ENCODE peak calls at places on chromosomes 4 and X, in four cellular contexts. One of them, this sample, is unnamed. For H3K4me1, the result is how much of the 10 kb centered on the place peaks cover.

GRCh38 chr4:39637572-39638357 is 900 bp downstream of the SMIM14 start:
- DNase-seq in upper lobe of right lung: peak
- DNase-seq in lower lobe of right lung: peak
- DNase-seq in transverse colon: peak
- DNase-seq in this sample: peak

GRCh38 chr4:93346840-93347239 is 481.7 kb upstream of the ATOH1 start:
- DNase-seq in upper lobe of right lung: no peak
- DNase-seq in lower lobe of right lung: no peak
- DNase-seq in transverse colon: no peak
- DNase-seq in this sample: no peak

GRCh38 chrX:136325377-136325776 is 24.6 kb downstream of the ADGRG4 start:
- DNase-seq in upper lobe of right lung: no peak
- DNase-seq in lower lobe of right lung: no peak
- DNase-seq in transverse colon: no peak
- DNase-seq in this sample: no peak

GRCh38 chr4:122003335-122003734 is 51.5 kb upstream of the TRPC3 start:
- DNase-seq in upper lobe of right lung: no peak
- DNase-seq in lower lobe of right lung: no peak
- DNase-seq in transverse colon: peak
- DNase-seq in this sample: peak

GRCh38 chr4:93693141-93693540 is 135.4 kb upstream of the ATOH1 start:
- DNase-seq in upper lobe of right lung: no peak
- DNase-seq in lower lobe of right lung: no peak
- DNase-seq in transverse colon: no peak
- DNase-seq in this sample: no peak

GRCh38 chr4:20254517-20255250 is 3.0 kb downstream of the SLIT2 start:
- DNase-seq in upper lobe of right lung: peak
- DNase-seq in lower lobe of right lung: peak
- DNase-seq in transverse colon: no peak
- DNase-seq in this sample: no peak

GRCh38 chr4:100288811-100289529 is 98.7 kb upstream of the DDIT4L start:
- DNase-seq in upper lobe of right lung: no peak
- DNase-seq in lower lobe of right lung: no peak
- DNase-seq in transverse colon: no peak
- DNase-seq in this sample: no peak

GRCh38 chr4:86011117-86011516 is 348.7 kb downstream of the MAPK10 start:
- DNase-seq in upper lobe of right lung: no peak
- DNase-seq in lower lobe of right lung: no peak
- DNase-seq in transverse colon: no peak
- DNase-seq in this sample: no peak

GRCh38 chr4:169070071-169070894 is 60.2 kb upstream of the CBR4 start:
- DNase-seq in upper lobe of right lung: no peak
- DNase-seq in lower lobe of right lung: no peak
- DNase-seq in transverse colon: peak
- DNase-seq in this sample: peak

GRCh38 chrX:21645437-21646220 is 12.5 kb downstream of the KLHL34 start:
- DNase-seq in upper lobe of right lung: no peak
- DNase-seq in lower lobe of right lung: no peak
- DNase-seq in transverse colon: no peak
- DNase-seq in this sample: no peak

GRCh38 chr4:123568936-123569335 is 172.3 kb downstream of the SPRY1 start:
- DNase-seq in upper lobe of right lung: no peak
- DNase-seq in lower lobe of right lung: no peak
- DNase-seq in transverse colon: no peak
- DNase-seq in this sample: no peak

GRCh38 chr4:102219143-102219542 is 126.1 kb downstream of the SLC39A8 start:
- DNase-seq in upper lobe of right lung: no peak
- DNase-seq in lower lobe of right lung: no peak
- DNase-seq in transverse colon: no peak
- DNase-seq in this sample: no peak

GRCh38 chr4:1473718-1474117 is 67.5 kb upstream of the NKX1-1 start:
- DNase-seq in upper lobe of right lung: peak
- DNase-seq in lower lobe of right lung: no peak
- DNase-seq in transverse colon: no peak
- DNase-seq in this sample: no peak

GRCh38 chrX:115582871-115583729 is 22.1 kb downstream of the PLS3 start:
- DNase-seq in upper lobe of right lung: peak
- DNase-seq in lower lobe of right lung: peak
- DNase-seq in transverse colon: no peak
- DNase-seq in this sample: no peak

GRCh38 chrX:37684918-37685317 is 673 bp upstream of the XK start:
- DNase-seq in upper lobe of right lung: no peak
- DNase-seq in lower lobe of right lung: no peak
- DNase-seq in transverse colon: no peak
- DNase-seq in this sample: peak

GRCh38 chrX:1427756-1428155 is 25.0 kb downstream of the ASMTL start:
- DNase-seq in upper lobe of right lung: peak
- DNase-seq in lower lobe of right lung: peak
- DNase-seq in transverse colon: no peak
- DNase-seq in this sample: no peak

GRCh38 chrX:9171841-9172240 is 137.9 kb upstream of the FAM9B start:
- DNase-seq in upper lobe of right lung: no peak
- DNase-seq in lower lobe of right lung: no peak
- DNase-seq in transverse colon: no peak
- DNase-seq in this sample: no peak

GRCh38 chr4:103786014-103786413 is 66.2 kb upstream of the TACR3 start:
- DNase-seq in upper lobe of right lung: no peak
- DNase-seq in lower lobe of right lung: no peak
- DNase-seq in transverse colon: no peak
- DNase-seq in this sample: no peak

GRCh38 chr4:153409924-153410501 is 56.1 kb upstream of the TMEM131L start:
- DNase-seq in upper lobe of right lung: no peak
- DNase-seq in lower lobe of right lung: no peak
- DNase-seq in transverse colon: no peak
- DNase-seq in this sample: no peak

GRCh38 chr4:81538712-81539432 is 67.2 kb upstream of the RASGEF1B start:
- DNase-seq in upper lobe of right lung: no peak
- DNase-seq in lower lobe of right lung: no peak
- DNase-seq in transverse colon: no peak
- DNase-seq in this sample: no peak

GRCh38 chr4:184147858-184148799 is 69.5 kb downstream of the ENPP6 start:
- DNase-seq in upper lobe of right lung: no peak
- DNase-seq in lower lobe of right lung: no peak
- DNase-seq in transverse colon: no peak
- DNase-seq in this sample: no peak

GRCh38 chrX:152632445-152633097 is 5.1 kb upstream of the GABRQ start:
- DNase-seq in upper lobe of right lung: no peak
- DNase-seq in lower lobe of right lung: no peak
- DNase-seq in transverse colon: peak
- DNase-seq in this sample: peak

GRCh38 chrX:36035550-36035949 is 116.0 kb downstream of the CFAP47 start:
- DNase-seq in upper lobe of right lung: no peak
- DNase-seq in lower lobe of right lung: no peak
- DNase-seq in transverse colon: no peak
- DNase-seq in this sample: no peak

GRCh38 chr4:53584658-53585057 is 6.6 kb downstream of the LNX1 start:
- DNase-seq in upper lobe of right lung: no peak
- DNase-seq in lower lobe of right lung: no peak
- DNase-seq in transverse colon: no peak
- DNase-seq in this sample: no peak

GRCh38 chr4:168098257-168098717 is 6.0 kb downstream of the ANXA10 start:
- DNase-seq in upper lobe of right lung: no peak
- DNase-seq in lower lobe of right lung: no peak
- DNase-seq in transverse colon: no peak
- DNase-seq in this sample: peak

GRCh38 chrX:2928583-2929434 is at the start of gene ARSD:
- DNase-seq in upper lobe of right lung: peak
- DNase-seq in lower lobe of right lung: peak
- DNase-seq in transverse colon: peak
- DNase-seq in this sample: peak

GRCh38 chr4:52780627-52781354 is 29.6 kb upstream of the ERVMER34-1 start:
- DNase-seq in upper lobe of right lung: no peak
- DNase-seq in lower lobe of right lung: no peak
- DNase-seq in transverse colon: no peak
- DNase-seq in this sample: no peak

GRCh38 chr4:162921178-162921785 is 245.4 kb downstream of the NAF1 start:
- DNase-seq in upper lobe of right lung: no peak
- DNase-seq in lower lobe of right lung: no peak
- DNase-seq in transverse colon: no peak
- DNase-seq in this sample: no peak

GRCh38 chr4:181030961-181031360 is 1212.2 kb upstream of the TENM3 start:
- DNase-seq in upper lobe of right lung: no peak
- DNase-seq in lower lobe of right lung: no peak
- DNase-seq in transverse colon: no peak
- DNase-seq in this sample: no peak

DNA sequence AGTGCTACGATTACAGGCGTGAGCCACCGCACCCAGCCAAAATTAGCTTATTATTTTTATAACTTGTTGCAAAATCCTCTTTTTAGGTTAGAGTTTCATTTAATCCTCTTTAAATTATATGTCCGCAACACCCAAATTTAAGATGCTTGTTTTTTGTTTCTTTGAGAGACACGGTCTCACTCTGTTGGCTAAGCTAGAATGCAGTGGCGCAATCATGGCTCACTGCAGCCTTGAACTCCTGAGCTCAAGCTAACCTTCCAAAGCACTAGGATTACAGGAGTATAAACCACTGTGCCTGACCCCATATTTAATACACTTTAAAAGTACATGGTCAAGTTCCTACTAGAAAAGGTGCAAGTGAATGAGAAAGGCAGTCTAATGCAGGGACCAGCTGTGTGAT is 2.2 kb downstream of the RBBP7 start:
- DNase-seq in upper lobe of right lung: no peak
- DNase-seq in lower lobe of right lung: no peak
- DNase-seq in transverse colon: no peak
- DNase-seq in this sample: no peak
- H3K27ac ChIP-seq in upper lobe of right lung: no peak
- H3K27ac ChIP-seq in lower lobe of right lung: no peak
- H3K27ac ChIP-seq in transverse colon: peak
- H3K27ac ChIP-seq in this sample: no peak

GRCh38 chr4:10090467-10091250 is 25.9 kb downstream of the WDR1 start:
- DNase-seq in upper lobe of right lung: no peak
- DNase-seq in lower lobe of right lung: peak
- DNase-seq in transverse colon: no peak
- DNase-seq in this sample: no peak

GRCh38 chr4:10091531-10092181 is 24.9 kb downstream of the WDR1 start:
- DNase-seq in upper lobe of right lung: no peak
- DNase-seq in lower lobe of right lung: peak
- DNase-seq in transverse colon: no peak
- DNase-seq in this sample: no peak

GRCh38 chr4:10093801-10094552 is 22.6 kb downstream of the WDR1 start:
- DNase-seq in upper lobe of right lung: no peak
- DNase-seq in lower lobe of right lung: peak
- DNase-seq in transverse colon: no peak
- DNase-seq in this sample: no peak

GRCh38 chr4:10093273-10093621 is 23.4 kb downstream of the WDR1 start:
- DNase-seq in upper lobe of right lung: no peak
- DNase-seq in lower lobe of right lung: no peak
- DNase-seq in transverse colon: no peak
- DNase-seq in this sample: no peak

GRCh38 chr4:10092481-10093272 is 23.9 kb downstream of the WDR1 start:
- DNase-seq in upper lobe of right lung: no peak
- DNase-seq in lower lobe of right lung: peak
- DNase-seq in transverse colon: no peak
- DNase-seq in this sample: peak
- H3K4me1 ChIP-seq in upper lobe of right lung: half or more
- H3K4me1 ChIP-seq in lower lobe of right lung: half or more
- H3K4me1 ChIP-seq in transverse colon: half or more
- H3K4me1 ChIP-seq in this sample: under half

DNA sequence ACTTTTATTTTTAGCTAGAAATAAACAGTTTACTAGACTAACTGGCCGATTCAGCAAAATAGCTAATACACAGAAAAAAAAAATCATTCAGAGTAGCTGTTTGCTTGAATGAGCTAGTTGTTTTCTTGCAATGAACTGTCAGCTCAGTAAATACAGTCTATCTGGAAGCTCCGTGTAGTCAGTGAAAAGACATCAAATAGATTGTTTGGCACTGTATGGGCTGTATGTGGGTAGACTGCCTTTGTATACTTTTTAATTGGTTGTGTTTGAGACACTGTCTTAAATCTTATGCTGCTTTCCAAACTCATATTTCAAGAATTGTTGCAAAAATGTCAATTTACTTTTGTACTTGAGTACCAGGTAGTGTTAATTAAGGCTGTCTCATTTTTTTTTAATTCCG is 61.6 kb upstream of the GPR174 start:
- DNase-seq in upper lobe of right lung: no peak
- DNase-seq in lower lobe of right lung: no peak
- DNase-seq in transverse colon: no peak
- DNase-seq in this sample: no peak
- H3K27ac ChIP-seq in upper lobe of right lung: no peak
- H3K27ac ChIP-seq in lower lobe of right lung: no peak
- H3K27ac ChIP-seq in transverse colon: no peak
- H3K27ac ChIP-seq in this sample: no peak

DNA sequence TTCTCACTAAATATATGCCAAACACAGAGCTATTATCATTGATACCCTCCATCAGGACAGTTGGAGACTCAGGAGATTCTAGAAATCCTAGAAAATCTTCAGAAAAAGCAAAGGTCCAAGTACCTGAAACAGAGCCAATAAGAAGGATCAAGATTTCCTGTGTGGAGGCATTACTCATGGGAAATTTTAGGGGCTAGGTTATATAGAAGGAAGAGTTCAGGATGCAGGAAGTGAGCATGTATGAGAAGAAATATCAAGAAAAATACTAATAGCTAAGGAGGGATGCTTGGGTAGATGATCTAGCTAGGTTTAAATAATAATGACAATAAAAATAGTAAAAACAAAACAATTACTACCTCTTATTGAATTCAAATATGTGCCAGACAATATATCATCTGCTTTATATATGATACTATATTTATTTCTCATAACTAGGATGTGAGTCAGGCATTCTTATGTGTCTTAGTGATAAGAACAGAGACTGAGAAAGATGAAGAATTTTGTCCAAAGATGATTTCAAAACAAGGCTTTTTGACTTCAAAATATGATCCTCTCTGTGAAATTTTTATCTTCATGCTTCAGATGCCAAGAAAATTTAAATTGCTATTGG is 66.4 kb upstream of the HHIP start:
- DNase-seq in upper lobe of right lung: no peak
- DNase-seq in lower lobe of right lung: no peak
- DNase-seq in transverse colon: no peak
- DNase-seq in this sample: no peak
- H3K4me1 ChIP-seq in upper lobe of right lung: under half
- H3K4me1 ChIP-seq in lower lobe of right lung: under half
- H3K4me1 ChIP-seq in transverse colon: under half
- H3K4me1 ChIP-seq in this sample: under half

GRCh38 chr4:90733211-90733610 is 606.0 kb downstream of the CCSER1 start:
- DNase-seq in upper lobe of right lung: no peak
- DNase-seq in lower lobe of right lung: no peak
- DNase-seq in transverse colon: no peak
- DNase-seq in this sample: no peak

GRCh38 chr4:90730752-90731151 is 603.6 kb downstream of the CCSER1 start:
- DNase-seq in upper lobe of right lung: no peak
- DNase-seq in lower lobe of right lung: no peak
- DNase-seq in transverse colon: no peak
- DNase-seq in this sample: no peak

GRCh38 chr4:90727938-90728337 is 600.7 kb downstream of the CCSER1 start:
- DNase-seq in upper lobe of right lung: no peak
- DNase-seq in lower lobe of right lung: no peak
- DNase-seq in transverse colon: no peak
- DNase-seq in this sample: no peak
- H3K27ac ChIP-seq in upper lobe of right lung: no peak
- H3K27ac ChIP-seq in lower lobe of right lung: no peak
- H3K27ac ChIP-seq in transverse colon: no peak
- H3K27ac ChIP-seq in this sample: no peak